ENCODE peak calls at places on chromosomes 6 and 20, in five cellular contexts. S is activated B cell treated with CpG ODN at 0.5 μM for 24 hours, J is neural crest cell, N is kidney epithelial cell, M is adrenal gland. G is an unnamed sample.

GRCh38 chr6:3425574-3425973 is 31.3 kb downstream of the SLC22A23 start:
- DNase-seq in S (no peak), J (no peak), N (no peak), M (no peak), G (no peak)

GRCh38 chr6:28488916-28489365 is 26.7 kb downstream of the GPX6 start:
- DNase-seq in S (no peak), J (peak), N (no peak), M (no peak), G (no peak)

GRCh38 chr20:51586005-51586440 is 43.5 kb upstream of the NFATC2 start:
- DNase-seq in S (no peak), J (no peak), N (no peak), M (no peak), G (peak)

GRCh38 chr20:20864346-20865096 is 152.1 kb upstream of the RALGAPA2 start:
- DNase-seq in S (no peak), J (no peak), N (no peak), M (no peak), G (no peak)

GRCh38 chr6:147262943-147263342 is 58.7 kb downstream of the STXBP5 start:
- DNase-seq in S (no peak), J (no peak), N (no peak), M (no peak), G (no peak)

GRCh38 chr6:156687875-156688549 is 89.2 kb upstream of the ARID1B start:
- DNase-seq in S (no peak), J (peak), N (no peak), M (peak), G (no peak)

GRCh38 chr20:18712877-18713276 is 100.7 kb upstream of the SCP2D1 start:
- DNase-seq in S (no peak), J (no peak), N (no peak), M (no peak), G (no peak)

GRCh38 chr6:87049779-87050178 is 45.1 kb downstream of the CGA start:
- DNase-seq in S (no peak), J (no peak), N (no peak), M (no peak), G (no peak)

GRCh38 chr6:125220712-125221111 is 67.1 kb downstream of the TPD52L1 start:
- DNase-seq in S (no peak), J (peak), N (no peak), M (no peak), G (no peak)

GRCh38 chr6:33843696-33844121 is 39.9 kb upstream of the MLN start:
- DNase-seq in S (no peak), J (no peak), N (no peak), M (no peak), G (no peak)

GRCh38 chr6:165846123-165846966 is 183.3 kb upstream of the PDE10A start:
- DNase-seq in S (no peak), J (no peak), N (no peak), M (no peak), G (no peak)

GRCh38 chr20:59307270-59307669 is 6.9 kb downstream of the EDN3 start:
- DNase-seq in S (no peak), J (no peak), N (no peak), M (peak), G (no peak)

GRCh38 chr6:104784884-104785283 is 74.8 kb downstream of the HACE1 start:
- DNase-seq in S (no peak), J (no peak), N (no peak), M (no peak), G (no peak)

GRCh38 chr6:104787305-104787704 is 72.4 kb downstream of the HACE1 start:
- DNase-seq in S (no peak), J (no peak), N (no peak), M (no peak), G (no peak)

GRCh38 chr6:104795363-104795762 is 64.4 kb downstream of the HACE1 start:
- DNase-seq in S (no peak), J (no peak), N (no peak), M (no peak), G (no peak)

GRCh38 chr6:104788400-104788799 is 71.3 kb downstream of the HACE1 start:
- DNase-seq in S (no peak), J (no peak), N (no peak), M (no peak), G (no peak)

GRCh38 chr6:104789770-104790190 is 69.9 kb downstream of the HACE1 start:
- DNase-seq in S (no peak), J (no peak), N (peak), M (no peak), G (no peak)
- TF ChIP-seq CTCF in S (no peak), J (peak), N (peak), M (peak), G (no peak)

DNA sequence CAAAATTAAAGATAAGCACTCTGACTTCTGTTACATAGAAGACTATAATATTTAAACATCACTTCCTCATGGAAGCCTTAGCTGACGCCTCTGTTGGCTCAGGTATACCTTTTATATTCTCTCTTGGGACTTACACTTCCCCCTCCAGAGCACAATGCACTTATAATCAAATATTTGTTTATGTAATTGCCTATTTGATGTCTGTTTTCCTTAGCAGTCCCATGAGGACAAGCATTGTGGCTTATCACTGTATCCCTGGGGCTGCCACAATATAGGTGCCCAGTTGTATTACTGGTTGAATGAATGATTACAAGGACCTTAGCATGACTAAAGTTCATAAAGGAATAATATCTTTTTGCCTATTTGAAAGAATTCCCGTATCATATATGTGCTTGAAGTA is 186.7 kb upstream of the VGLL2 start:
- DNase-seq in S (no peak), J (no peak), N (no peak), M (no peak), G (no peak)
- TF ChIP-seq CTCF in S (no peak), J (no peak), N (no peak), M (no peak), G (no peak)

GRCh38 chr20:38113401-38114325 is 51.4 kb downstream of the TGM2 start:
- DNase-seq in S (no peak), J (no peak), N (no peak), M (peak), G (no peak)

GRCh38 chr20:38114353-38114791 is 50.7 kb downstream of the TGM2 start:
- DNase-seq in S (no peak), J (no peak), N (no peak), M (peak), G (no peak)

GRCh38 chr20:38116409-38117165 is 48.5 kb downstream of the TGM2 start:
- DNase-seq in S (no peak), J (no peak), N (no peak), M (no peak), G (no peak)

GRCh38 chr20:38115896-38116295 is 49.2 kb downstream of the TGM2 start:
- DNase-seq in S (no peak), J (no peak), N (no peak), M (no peak), G (no peak)

GRCh38 chr20:38115205-38115604 is 49.9 kb downstream of the TGM2 start:
- DNase-seq in S (no peak), J (no peak), N (no peak), M (peak), G (no peak)
- TF ChIP-seq CTCF in S (no peak), J (no peak), N (peak), M (peak), G (no peak)

GRCh38 chr20:48875233-48875913 is 46.1 kb upstream of the ARFGEF2 start:
- DNase-seq in S (no peak), J (no peak), N (no peak), M (no peak), G (no peak)

GRCh38 chr20:48878849-48879248 is 42.7 kb upstream of the ARFGEF2 start:
- DNase-seq in S (no peak), J (no peak), N (no peak), M (no peak), G (no peak)

GRCh38 chr20:48879609-48880008 is 41.9 kb upstream of the ARFGEF2 start:
- DNase-seq in S (no peak), J (no peak), N (no peak), M (peak), G (no peak)

GRCh38 chr20:48875914-48876240 is 45.6 kb upstream of the ARFGEF2 start:
- DNase-seq in S (peak), J (no peak), N (no peak), M (peak), G (no peak)

DNA sequence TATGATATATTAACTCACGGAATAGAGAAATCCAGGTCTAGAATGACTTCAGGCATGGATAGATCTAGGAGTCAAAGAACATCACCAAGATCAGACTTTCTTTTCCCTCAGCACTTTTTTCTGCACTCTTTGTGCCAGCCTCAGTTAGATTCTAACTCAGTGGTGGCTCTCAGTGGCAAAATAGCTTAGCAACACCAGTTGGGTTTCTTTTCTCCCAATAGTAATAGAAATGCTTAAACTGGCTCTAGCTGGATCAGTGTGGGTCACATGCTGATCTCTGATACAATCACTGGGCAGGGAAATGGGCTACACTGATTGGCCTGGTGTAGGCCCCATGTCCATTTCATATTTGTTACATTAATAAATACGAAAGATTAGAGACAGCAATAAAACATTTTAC is 44.2 kb upstream of the ARFGEF2 start:
- DNase-seq in S (no peak), J (no peak), N (no peak), M (peak), G (no peak)
- TF ChIP-seq CTCF in S (no peak), J (no peak), N (no peak), M (no peak), G (peak)

GRCh38 chr6:109381747-109382575 is at the start of gene CD164:
- DNase-seq in S (no peak), J (peak), N (peak), M (peak), G (peak)

GRCh38 chr6:109383438-109383940 is 1.2 kb upstream of the CD164 start:
- DNase-seq in S (no peak), J (no peak), N (no peak), M (no peak), G (no peak)

GRCh38 chr6:109381007-109381746 is 1.1 kb downstream of the CD164 start:
- DNase-seq in S (no peak), J (no peak), N (no peak), M (no peak), G (no peak)

GRCh38 chr6:109379706-109380105 is 2.6 kb downstream of the CD164 start:
- DNase-seq in S (no peak), J (no peak), N (no peak), M (no peak), G (no peak)

GRCh38 chr6:109382576-109383437 is 540 bp upstream of the CD164 start:
- DNase-seq in S (peak), J (peak), N (peak), M (peak), G (peak)
- TF ChIP-seq CTCF in S (peak), J (peak), N (peak), M (peak), G (peak)

DNA sequence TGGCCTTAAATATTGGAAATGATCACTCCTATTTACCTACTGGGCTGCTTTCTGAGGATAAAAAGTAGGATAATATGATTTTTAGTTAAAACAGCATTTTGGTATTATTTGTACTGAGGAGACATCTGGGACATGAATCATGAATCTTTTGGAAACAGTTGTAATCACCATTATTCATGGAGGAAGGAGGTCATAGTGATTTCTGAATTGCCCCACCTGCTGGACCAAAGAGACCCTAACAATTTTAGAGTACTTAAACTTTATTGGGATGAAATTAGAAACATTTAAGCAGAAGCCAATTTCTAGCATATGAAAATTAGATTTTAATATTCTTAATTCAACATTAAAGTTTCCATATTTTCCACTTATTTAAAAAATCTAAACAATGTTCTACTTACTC is 108.4 kb upstream of the SIM1 start:
- DNase-seq in S (no peak), J (no peak), N (no peak), M (no peak), G (no peak)
- TF ChIP-seq CTCF in S (no peak), J (peak), N (peak), M (peak), G (peak)

GRCh38 chr20:44449864-44450263 is 25.8 kb upstream of the TTPAL start:
- DNase-seq in S (no peak), J (no peak), N (no peak), M (no peak), G (no peak)

GRCh38 chr20:44450279-44450937 is 25.3 kb upstream of the TTPAL start:
- DNase-seq in S (no peak), J (no peak), N (no peak), M (no peak), G (no peak)

GRCh38 chr20:44446111-44446722 is 29.5 kb upstream of the TTPAL start:
- DNase-seq in S (no peak), J (no peak), N (no peak), M (no peak), G (no peak)

GRCh38 chr20:44448753-44449546 is 26.7 kb upstream of the TTPAL start:
- DNase-seq in S (no peak), J (peak), N (no peak), M (no peak), G (no peak)

DNA sequence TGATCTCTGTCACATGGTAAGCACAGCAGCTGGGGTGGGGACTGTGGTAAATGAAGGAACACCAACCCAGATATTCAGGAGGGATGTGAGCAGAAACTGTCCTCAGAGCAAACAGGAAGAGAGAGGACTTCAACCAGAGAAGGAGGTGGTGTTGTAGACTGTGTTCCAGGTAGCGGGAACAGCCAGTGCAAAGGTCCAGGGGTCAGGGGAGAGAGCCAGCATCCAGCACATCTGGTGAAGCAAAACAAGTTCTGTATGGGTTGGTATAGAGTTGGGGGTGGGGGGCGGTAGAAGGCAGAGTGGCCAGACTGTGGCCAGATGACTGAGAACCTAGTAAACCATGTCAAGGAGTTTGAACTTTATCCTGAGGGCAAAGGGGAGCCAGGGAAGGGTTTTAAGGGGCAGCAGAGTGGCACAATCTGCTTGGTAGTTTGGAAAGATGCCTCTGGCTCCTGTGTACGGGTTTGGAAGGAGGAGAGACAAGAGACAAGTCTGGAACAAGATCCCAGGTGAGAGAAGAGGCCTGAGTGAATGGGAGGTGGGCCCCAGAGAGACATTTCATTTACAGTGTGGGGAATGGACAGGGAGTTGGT is 27.8 kb upstream of the TTPAL start:
- DNase-seq in S (no peak), J (no peak), N (no peak), M (no peak), G (no peak)
- TF ChIP-seq CTCF in S (no peak), J (no peak), N (no peak), M (no peak), G (no peak)

DNA sequence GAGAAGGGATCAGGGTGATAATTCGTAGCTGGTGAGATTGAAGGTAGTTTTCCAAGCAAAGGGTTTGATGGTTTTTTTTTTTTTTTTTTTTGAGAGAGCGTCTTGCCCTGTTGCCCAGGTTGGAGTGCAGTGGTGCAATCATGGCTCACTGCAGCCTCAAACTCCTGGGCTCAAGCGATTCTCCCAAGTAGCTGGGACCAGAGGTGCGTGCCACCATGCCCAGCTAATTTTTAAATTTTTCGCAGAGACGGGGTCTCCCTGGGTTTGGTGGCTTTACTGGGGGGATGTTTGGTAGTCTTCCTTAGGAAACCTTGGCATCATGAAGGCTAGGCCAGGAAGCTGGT is 76.8 kb upstream of the RNF24 start:
- DNase-seq in S (no peak), J (no peak), N (no peak), M (no peak), G (no peak)
- TF ChIP-seq CTCF in S (no peak), J (no peak), N (no peak), M (no peak), G (no peak)

GRCh38 chr6:37704923-37705238 is 7.2 kb upstream of the MDGA1 start:
- DNase-seq in S (no peak), J (no peak), N (no peak), M (no peak), G (no peak)

GRCh38 chr6:37700266-37700973 is 2.7 kb upstream of the MDGA1 start:
- DNase-seq in S (no peak), J (no peak), N (no peak), M (no peak), G (no peak)

GRCh38 chr6:37699138-37699766 is 1.6 kb upstream of the MDGA1 start:
- DNase-seq in S (no peak), J (no peak), N (no peak), M (peak), G (no peak)

GRCh38 chr6:37704066-37704465 is 6.4 kb upstream of the MDGA1 start:
- DNase-seq in S (no peak), J (no peak), N (no peak), M (no peak), G (no peak)

DNA sequence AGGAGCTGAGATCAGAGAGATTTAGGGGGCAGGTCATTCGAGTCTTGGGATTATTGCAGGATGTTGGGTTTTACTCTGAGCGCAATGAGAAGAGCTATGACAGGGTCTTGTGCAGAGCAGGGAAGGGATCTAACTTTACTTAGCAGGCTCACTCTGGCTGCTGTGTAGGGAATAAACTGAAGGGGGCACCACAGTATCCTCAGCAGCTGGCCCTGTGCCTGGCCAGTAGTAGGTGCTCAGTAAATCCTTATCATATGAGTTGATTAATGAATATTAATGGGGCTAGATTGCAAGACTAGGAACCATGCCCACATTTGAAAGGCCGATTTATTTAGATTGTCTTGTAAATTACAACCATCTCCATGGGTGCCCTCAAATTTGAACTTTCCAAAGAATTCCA is 4.6 kb upstream of the MDGA1 start:
- DNase-seq in S (no peak), J (no peak), N (no peak), M (no peak), G (no peak)
- TF ChIP-seq CTCF in S (no peak), J (peak), N (no peak), M (no peak), G (no peak)

GRCh38 chr20:41853803-41854202 is 235.6 kb upstream of the CHD6 start:
- DNase-seq in S (no peak), J (no peak), N (no peak), M (no peak), G (no peak)

DNA sequence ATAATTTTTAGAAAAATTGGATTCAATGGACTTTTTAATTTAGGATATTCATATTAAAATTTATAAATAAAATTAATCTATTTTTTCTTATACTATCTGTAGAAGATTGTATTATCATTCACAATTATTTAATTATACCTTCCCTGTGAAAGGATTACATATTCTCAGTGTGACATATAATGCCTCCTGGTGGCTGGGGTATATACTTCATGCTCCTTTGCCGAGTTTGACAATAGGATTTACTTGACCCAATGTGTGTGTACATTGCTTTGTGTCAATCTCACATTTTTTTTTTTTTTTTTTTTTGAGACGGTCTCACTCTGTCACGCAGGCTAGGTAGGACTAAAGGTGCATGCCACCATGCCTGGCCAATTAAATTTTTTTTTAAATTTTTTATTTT is 230.0 kb upstream of the CHD6 start:
- DNase-seq in S (no peak), J (no peak), N (no peak), M (no peak), G (no peak)
- TF ChIP-seq CTCF in S (no peak), J (peak), N (no peak), M (no peak), G (no peak)